ENCODE peak calls at places on chromosomes 16 and 17, in four cellular contexts. One of them, this sample, is unnamed.

GRCh38 chr17:59329558-59330313 is 1.7 kb upstream of the YPEL2 start:
- DNase-seq in hepatocyte: peak; percentile 83
- DNase-seq in HFF-Myc: peak; percentile 59
- DNase-seq in NB4: peak; percentile 93
- DNase-seq in this sample: peak; percentile 81

GRCh38 chr17:11803226-11803625 is 194.0 kb downstream of the ZNF18 start:
- DNase-seq in hepatocyte: no peak
- DNase-seq in HFF-Myc: no peak
- DNase-seq in NB4: no peak
- DNase-seq in this sample: no peak

GRCh38 chr17:61540870-61541269 is 50.1 kb downstream of the NACA2 start:
- DNase-seq in hepatocyte: no peak
- DNase-seq in HFF-Myc: no peak
- DNase-seq in NB4: no peak
- DNase-seq in this sample: no peak

GRCh38 chr16:27463741-27464662 is 62.0 kb downstream of the IL21R start:
- DNase-seq in hepatocyte: no peak
- DNase-seq in HFF-Myc: no peak
- DNase-seq in NB4: no peak
- DNase-seq in this sample: no peak

GRCh38 chr17:15446036-15446435 is 21.4 kb downstream of the CDRT4 start:
- DNase-seq in hepatocyte: no peak
- DNase-seq in HFF-Myc: no peak
- DNase-seq in NB4: peak; percentile 21
- DNase-seq in this sample: no peak

GRCh38 chr16:14409563-14409962 is 220.5 kb downstream of the PARN start:
- DNase-seq in hepatocyte: peak; percentile 84
- DNase-seq in HFF-Myc: peak; percentile 72
- DNase-seq in NB4: peak; percentile 4
- DNase-seq in this sample: peak; percentile 12

GRCh38 chr17:40909755-40910154 is 24.7 kb upstream of the KRT20 start:
- DNase-seq in hepatocyte: peak; percentile 38
- DNase-seq in HFF-Myc: peak; percentile 54
- DNase-seq in NB4: no peak
- DNase-seq in this sample: no peak

GRCh38 chr16:53821957-53822625 is 118.1 kb downstream of the FTO start:
- DNase-seq in hepatocyte: no peak
- DNase-seq in HFF-Myc: no peak
- DNase-seq in NB4: no peak
- DNase-seq in this sample: no peak

GRCh38 chr16:22663389-22664064 is 150.4 kb upstream of the HS3ST2 start:
- DNase-seq in hepatocyte: no peak
- DNase-seq in HFF-Myc: no peak
- DNase-seq in NB4: no peak
- DNase-seq in this sample: no peak

GRCh38 chr16:75476817-75477216 is 12.3 kb upstream of the TMEM170A start:
- DNase-seq in hepatocyte: no peak
- DNase-seq in HFF-Myc: no peak
- DNase-seq in NB4: no peak
- DNase-seq in this sample: no peak

GRCh38 chr16:19746561-19746960 is 28.5 kb downstream of the IQCK start:
- DNase-seq in hepatocyte: no peak
- DNase-seq in HFF-Myc: no peak
- DNase-seq in NB4: no peak
- DNase-seq in this sample: no peak

GRCh38 chr16:56965149-56965938 is 3.6 kb downstream of the CETP start:
- DNase-seq in hepatocyte: no peak
- DNase-seq in HFF-Myc: no peak
- DNase-seq in NB4: peak; percentile 70
- DNase-seq in this sample: no peak

GRCh38 chr16:21158208-21159110 is at the start of gene LDAF1:
- DNase-seq in hepatocyte: peak; percentile 92
- DNase-seq in HFF-Myc: no peak
- DNase-seq in NB4: peak; percentile 84
- DNase-seq in this sample: peak; percentile 80

GRCh38 chr16:53099318-53100130 is 44.7 kb downstream of the CHD9 start:
- DNase-seq in hepatocyte: peak; percentile 94
- DNase-seq in HFF-Myc: no peak
- DNase-seq in NB4: peak; percentile 93
- DNase-seq in this sample: peak; percentile 90

GRCh38 chr16:24507959-24508358 is 31.4 kb upstream of the RBBP6 start:
- DNase-seq in hepatocyte: no peak
- DNase-seq in HFF-Myc: no peak
- DNase-seq in NB4: no peak
- DNase-seq in this sample: no peak

GRCh38 chr17:51997723-51998122 is 160.8 kb downstream of the CA10 start:
- DNase-seq in hepatocyte: peak; percentile 7
- DNase-seq in HFF-Myc: no peak
- DNase-seq in NB4: no peak
- DNase-seq in this sample: no peak

GRCh38 chr16:29811896-29812665 is at the start of gene PRRT2:
- DNase-seq in hepatocyte: peak; percentile 85
- DNase-seq in HFF-Myc: no peak
- DNase-seq in NB4: peak; percentile 79
- DNase-seq in this sample: peak; percentile 38

GRCh38 chr17:16974569-16975265 is 2.8 kb upstream of the TNFRSF13B start:
- DNase-seq in hepatocyte: no peak
- DNase-seq in HFF-Myc: no peak
- DNase-seq in NB4: no peak
- DNase-seq in this sample: no peak

GRCh38 chr17:48483471-48484131 is 47.2 kb downstream of the HOXB1 start:
- DNase-seq in hepatocyte: peak; percentile 41
- DNase-seq in HFF-Myc: peak; percentile 97
- DNase-seq in NB4: peak; percentile 50
- DNase-seq in this sample: peak; percentile 45

GRCh38 chr17:40306395-40306794 is 2.6 kb upstream of the RARA start:
- DNase-seq in hepatocyte: no peak
- DNase-seq in HFF-Myc: no peak
- DNase-seq in NB4: no peak
- DNase-seq in this sample: no peak

GRCh38 chr16:66703359-66704215 is 7.0 kb upstream of the CMTM4 start:
- DNase-seq in hepatocyte: no peak
- DNase-seq in HFF-Myc: no peak
- DNase-seq in NB4: no peak
- DNase-seq in this sample: no peak

GRCh38 chr16:69465881-69466280 is 41.5 kb downstream of the CYB5B start:
- DNase-seq in hepatocyte: no peak
- DNase-seq in HFF-Myc: no peak
- DNase-seq in NB4: peak; percentile 38
- DNase-seq in this sample: no peak

GRCh38 chr16:88403794-88404581 is 21.2 kb downstream of the ZNF469 start:
- DNase-seq in hepatocyte: no peak
- DNase-seq in HFF-Myc: no peak
- DNase-seq in NB4: no peak
- DNase-seq in this sample: no peak
- TF ChIP-seq CTCF in hepatocyte: peak; percentile 8
- TF ChIP-seq CTCF in HFF-Myc: no peak
- TF ChIP-seq CTCF in NB4: no peak
- TF ChIP-seq CTCF in this sample: no peak

DNA sequence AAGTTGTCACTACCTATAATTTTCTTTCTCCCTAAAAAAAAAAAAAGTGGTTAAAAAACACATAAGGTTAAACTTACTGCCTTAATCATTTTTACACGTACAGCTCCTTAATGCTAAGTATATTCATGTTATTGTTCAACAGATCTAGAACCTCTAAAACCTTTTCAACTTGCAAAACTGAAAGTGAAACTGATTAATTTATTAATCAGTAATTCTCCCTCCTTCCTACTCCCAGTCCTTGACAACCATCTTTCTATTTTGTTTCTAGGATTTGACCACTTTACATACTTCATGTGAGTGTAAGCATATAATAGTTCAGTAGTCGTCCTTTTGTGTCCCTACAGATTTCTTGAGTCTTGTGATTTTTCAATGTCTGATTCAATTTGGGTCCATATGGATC is 251.4 kb upstream of the KIF2B start:
- DNase-seq in hepatocyte: no peak
- DNase-seq in HFF-Myc: no peak
- DNase-seq in NB4: no peak
- DNase-seq in this sample: no peak
- H3K4me3 ChIP-seq in hepatocyte: no peak overlapping the region
- H3K4me3 ChIP-seq in HFF-Myc: no peak overlapping the region
- H3K4me3 ChIP-seq in NB4: no peak overlapping the region
- H3K4me3 ChIP-seq in this sample: no peak overlapping the region

DNA sequence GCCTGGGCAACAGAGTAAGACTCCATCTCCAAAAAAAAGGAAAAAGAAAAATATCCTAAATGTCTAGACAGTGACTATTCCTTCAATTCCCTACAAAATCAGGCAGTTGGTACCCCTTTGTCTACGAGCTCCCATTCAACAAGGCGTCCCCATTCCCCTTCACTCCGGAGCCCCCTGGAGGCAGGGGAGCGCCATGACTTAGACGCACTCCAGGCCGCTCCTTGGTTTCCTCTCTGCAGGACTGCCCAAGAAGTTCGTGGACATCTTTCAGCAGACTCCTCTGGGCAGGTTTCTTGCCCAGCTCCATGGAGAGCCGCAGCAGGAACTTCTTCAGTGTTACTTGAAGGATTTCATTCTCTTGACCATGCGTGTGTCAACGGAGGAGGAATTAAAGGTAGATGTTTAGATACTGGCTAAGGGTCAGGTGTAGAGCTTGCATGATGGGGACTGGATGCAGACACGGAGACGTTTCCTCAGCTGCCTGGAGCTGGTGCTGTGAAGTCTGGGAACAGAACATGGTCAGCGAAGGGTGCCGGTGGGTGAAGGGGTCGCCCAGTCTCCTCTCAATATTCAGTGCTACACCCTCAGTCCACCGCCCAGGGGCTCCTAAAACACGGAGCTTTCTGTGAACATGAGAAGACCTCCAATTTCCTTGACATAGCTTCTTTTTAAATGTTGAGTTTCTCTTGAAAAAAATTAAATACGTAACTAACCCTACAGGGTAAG is 53.3 kb upstream of the ENDOV start:
- DNase-seq in hepatocyte: no peak
- DNase-seq in HFF-Myc: no peak
- DNase-seq in NB4: peak; percentile 36
- DNase-seq in this sample: no peak
- TF ChIP-seq CTCF in hepatocyte: peak; percentile 20
- TF ChIP-seq CTCF in HFF-Myc: peak; percentile 39
- TF ChIP-seq CTCF in NB4: peak; percentile 57
- TF ChIP-seq CTCF in this sample: peak; percentile 36

GRCh38 chr17:77472837-77473214 is 332.1 kb downstream of the SEC14L1 start:
- DNase-seq in hepatocyte: no peak
- DNase-seq in HFF-Myc: no peak
- DNase-seq in NB4: peak; percentile 37
- DNase-seq in this sample: no peak

GRCh38 chr17:77474292-77474988 is 333.7 kb downstream of the SEC14L1 start:
- DNase-seq in hepatocyte: no peak
- DNase-seq in HFF-Myc: no peak
- DNase-seq in NB4: no peak
- DNase-seq in this sample: no peak

GRCh38 chr17:77475012-77475976 is 334.5 kb downstream of the SEC14L1 start:
- DNase-seq in hepatocyte: peak; percentile 53
- DNase-seq in HFF-Myc: no peak
- DNase-seq in NB4: peak; percentile 88
- DNase-seq in this sample: peak; percentile 58

GRCh38 chr17:77471984-77472836 is 331.4 kb downstream of the SEC14L1 start:
- DNase-seq in hepatocyte: peak; percentile 81
- DNase-seq in HFF-Myc: no peak
- DNase-seq in NB4: peak; percentile 63
- DNase-seq in this sample: peak; percentile 56

GRCh38 chr17:77473615-77474226 is 333.0 kb downstream of the SEC14L1 start:
- DNase-seq in hepatocyte: peak; percentile 64
- DNase-seq in HFF-Myc: no peak
- DNase-seq in NB4: no peak
- DNase-seq in this sample: peak; percentile 59
- H3K4me3 ChIP-seq in hepatocyte: no peak overlapping the region
- H3K4me3 ChIP-seq in HFF-Myc: no peak overlapping the region
- H3K4me3 ChIP-seq in NB4: no peak overlapping the region
- H3K4me3 ChIP-seq in this sample: no peak overlapping the region

GRCh38 chr17:2393954-2394749 is 6.7 kb downstream of the MNT start:
- DNase-seq in hepatocyte: no peak
- DNase-seq in HFF-Myc: no peak
- DNase-seq in NB4: no peak
- DNase-seq in this sample: no peak

GRCh38 chr17:2394775-2395191 is 6.1 kb downstream of the MNT start:
- DNase-seq in hepatocyte: no peak
- DNase-seq in HFF-Myc: no peak
- DNase-seq in NB4: no peak
- DNase-seq in this sample: no peak

GRCh38 chr17:2396568-2397246 is 4.2 kb downstream of the MNT start:
- DNase-seq in hepatocyte: peak; percentile 97
- DNase-seq in HFF-Myc: no peak
- DNase-seq in NB4: peak; percentile 96
- DNase-seq in this sample: peak; percentile 87

GRCh38 chr17:2396192-2396567 is 4.7 kb downstream of the MNT start:
- DNase-seq in hepatocyte: no peak
- DNase-seq in HFF-Myc: no peak
- DNase-seq in NB4: no peak
- DNase-seq in this sample: no peak

GRCh38 chr17:2395258-2396170 is 5.3 kb downstream of the MNT start:
- DNase-seq in hepatocyte: peak; percentile 78
- DNase-seq in HFF-Myc: no peak
- DNase-seq in NB4: peak; percentile 35
- DNase-seq in this sample: peak; percentile 31
- TF ChIP-seq CTCF in hepatocyte: peak; percentile 12
- TF ChIP-seq CTCF in HFF-Myc: no peak
- TF ChIP-seq CTCF in NB4: no peak
- TF ChIP-seq CTCF in this sample: no peak

GRCh38 chr17:4999429-5000093 is 1.8 kb downstream of the KIF1C start:
- DNase-seq in hepatocyte: no peak
- DNase-seq in HFF-Myc: no peak
- DNase-seq in NB4: no peak
- DNase-seq in this sample: no peak
- H3K4me3 ChIP-seq in hepatocyte: peak overlapping the region; percentile 34
- H3K4me3 ChIP-seq in HFF-Myc: peak overlapping the region; percentile 94
- H3K4me3 ChIP-seq in NB4: peak overlapping the region; percentile 58
- H3K4me3 ChIP-seq in this sample: peak overlapping the region; percentile 88

DNA sequence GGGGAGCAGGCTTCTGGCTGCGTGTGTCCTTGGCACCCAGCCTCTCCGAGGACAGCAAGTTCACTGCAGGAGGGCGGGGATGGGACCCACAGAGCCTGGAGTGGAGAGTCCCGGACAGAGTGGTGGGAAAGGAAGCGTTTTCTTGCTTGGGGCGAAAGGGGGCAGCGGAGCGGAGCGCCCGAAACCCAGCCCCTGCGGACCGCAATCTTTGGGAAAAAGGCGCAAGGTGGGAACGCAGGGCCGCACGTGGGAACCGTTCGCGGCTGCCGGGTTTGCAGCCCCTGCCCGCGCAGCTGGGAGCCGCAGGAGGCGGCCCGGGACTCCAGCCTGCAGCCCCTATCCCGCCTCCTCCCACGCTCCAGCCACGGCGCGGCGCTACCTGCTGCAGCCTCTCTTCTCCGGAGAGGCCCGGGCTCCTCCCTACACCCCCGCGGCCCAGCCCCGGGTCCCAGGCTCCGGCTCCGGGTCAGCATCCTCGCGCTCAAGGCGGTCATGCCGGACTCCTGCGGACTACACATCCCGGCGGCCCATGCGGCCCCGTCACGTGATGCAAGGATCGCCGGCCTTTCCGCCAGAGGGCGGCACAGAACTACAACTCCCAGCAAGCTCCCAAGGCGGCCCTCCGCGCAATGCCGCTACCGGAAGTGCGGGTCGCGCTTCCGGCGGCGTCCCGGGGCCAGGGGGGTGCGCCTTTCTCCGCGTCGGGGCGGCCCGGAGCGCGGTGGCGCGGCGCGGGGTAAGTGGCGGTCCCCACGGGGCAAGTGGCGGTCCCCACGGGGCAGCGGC is at the start of the genes NTHL1 and TSC2:
- DNase-seq in hepatocyte: peak; percentile 98
- DNase-seq in HFF-Myc: peak; percentile 85
- DNase-seq in NB4: peak; percentile 97
- DNase-seq in this sample: peak; percentile 98
- TF ChIP-seq CTCF in hepatocyte: peak; percentile 1
- TF ChIP-seq CTCF in HFF-Myc: no peak
- TF ChIP-seq CTCF in NB4: no peak
- TF ChIP-seq CTCF in this sample: peak; percentile 8